ENCODE peak calls at places on chromosome 16, in seven cellular contexts. A is tibial nerve, F is prostate gland, T is suprapubic skin, K is breast epithelium, O is HCT116, L is vagina. S is an unnamed sample.

GRCh38 chr16:28092721-28093382 is 29.3 kb upstream of the GSG1L start:
- DNase-seq in O (no peak), K (no peak), L (no peak), A (no peak), T (no peak), F (no peak), S (no peak)

GRCh38 chr16:30927789-30928378 is 4.5 kb downstream of the FBXL19 start:
- DNase-seq in O (peak), L (no peak), A (no peak), K (peak), T (peak), F (peak), S (peak)

GRCh38 chr16:67470314-67470713 is 10.6 kb downstream of the ATP6V0D1 start:
- DNase-seq in A (peak), K (peak), T (no peak), L (no peak), F (peak), O (no peak), S (no peak)

GRCh38 chr16:67537636-67538591 is 9.3 kb downstream of the RIPOR1 start:
- DNase-seq in A (no peak), F (peak), L (no peak), T (peak), O (no peak), K (no peak), S (peak)

GRCh38 chr16:88524973-88525662 is 45.1 kb upstream of the ZC3H18 start:
- DNase-seq in L (no peak), T (no peak), F (no peak), A (no peak), O (no peak), K (no peak), S (no peak)

GRCh38 chr16:20612551-20613470 is 36.6 kb upstream of the ACSM2B start:
- DNase-seq in L (no peak), T (no peak), F (no peak), A (no peak), O (no peak), K (no peak), S (peak)

GRCh38 chr16:2713985-2714774 is 5.8 kb downstream of the PRSS27 start:
- DNase-seq in A (no peak), T (no peak), L (no peak), O (no peak), F (no peak), K (no peak), S (no peak)

GRCh38 chr16:69123894-69124293 is 8.5 kb downstream of the CHTF8 start:
- DNase-seq in O (no peak), K (no peak), A (peak), T (no peak), L (no peak), F (no peak), S (peak)

GRCh38 chr16:83926726-83927397 is 26.2 kb upstream of the OSGIN1 start:
- DNase-seq in T (peak), O (peak), L (no peak), A (peak), F (peak), K (peak), S (peak)

GRCh38 chr16:1770328-1771071 is 843 bp downstream of the NME3 start:
- DNase-seq in K (peak), L (no peak), O (peak), T (no peak), A (peak), F (peak), S (peak)

GRCh38 chr16:50585331-50585776 is 37.2 kb downstream of the NKD1 start:
- DNase-seq in F (no peak), A (peak), K (peak), T (peak), L (no peak), O (no peak), S (peak)

GRCh38 chr16:58249388-58249779 is 45.4 kb downstream of the PRSS54 start:
- DNase-seq in F (no peak), K (no peak), L (no peak), A (no peak), T (no peak), O (no peak), S (no peak)

GRCh38 chr16:89860747-89861304 is 12.6 kb upstream of the TCF25 start:
- DNase-seq in F (peak), T (no peak), L (no peak), K (no peak), O (peak), A (peak), S (peak)

GRCh38 chr16:30658731-30659506 is 688 bp downstream of the FBRS start:
- DNase-seq in T (peak), L (no peak), K (no peak), O (peak), F (peak), A (peak), S (peak)

GRCh38 chr16:30728904-30729672 is 19.1 kb upstream of the PHKG2 start:
- DNase-seq in F (no peak), K (no peak), T (no peak), L (no peak), A (no peak), O (no peak), S (no peak)

GRCh38 chr16:878071-878784 is 77.7 kb upstream of the GNG13 start:
- DNase-seq in F (no peak), A (no peak), T (no peak), L (no peak), O (peak), K (no peak), S (no peak)

GRCh38 chr16:88705076-88705684 is 1.0 kb downstream of the RNF166 start:
- DNase-seq in T (no peak), K (no peak), A (no peak), F (no peak), L (no peak), O (no peak), S (no peak)

GRCh38 chr16:57530104-57530522 is 6.3 kb downstream of the CCDC102A start:
- DNase-seq in A (no peak), K (no peak), F (no peak), L (no peak), O (no peak), T (peak), S (peak)

GRCh38 chr16:12086861-12087260 is 110.3 kb downstream of the SNX29 start:
- DNase-seq in K (no peak), T (no peak), L (no peak), O (no peak), F (no peak), A (no peak), S (no peak)

GRCh38 chr16:50933257-50933656 is 191.4 kb downstream of the CYLD start:
- DNase-seq in F (no peak), T (no peak), K (no peak), L (no peak), O (no peak), A (no peak), S (no peak)

GRCh38 chr16:11877374-11877773 is 26.0 kb upstream of the RSL1D1 start:
- DNase-seq in F (no peak), K (no peak), L (no peak), O (no peak), T (no peak), A (no peak), S (no peak)

GRCh38 chr16:74837056-74837455 is 62.4 kb upstream of the FA2H start:
- DNase-seq in F (peak), L (no peak), T (no peak), K (no peak), O (no peak), A (no peak), S (no peak)

GRCh38 chr16:89334461-89334860 is 117.0 kb downstream of the ZNF778 start:
- DNase-seq in L (no peak), K (no peak), O (no peak), F (no peak), T (no peak), A (no peak), S (no peak)

GRCh38 chr16:46632778-46633733 is 11.9 kb upstream of the SHCBP1 start:
- DNase-seq in A (no peak), O (no peak), T (no peak), F (no peak), L (no peak), K (no peak), S (no peak)

GRCh38 chr16:20851601-20852000 is 45.3 kb downstream of the REXO5 start:
- DNase-seq in T (peak), O (peak), L (no peak), F (peak), A (peak), K (peak), S (peak)

GRCh38 chr16:46688101-46688656 is 799 bp downstream of the VPS35 start:
- DNase-seq in A (peak), T (peak), L (no peak), F (peak), K (no peak), O (no peak), S (no peak)

GRCh38 chr16:88375236-88376052 is 7.3 kb upstream of the ZNF469 start:
- DNase-seq in L (no peak), A (no peak), K (peak), T (no peak), O (no peak), F (no peak), S (no peak)

GRCh38 chr16:81581107-81581506 is 136.5 kb downstream of the CMIP start:
- DNase-seq in K (peak), A (no peak), F (peak), T (no peak), L (no peak), O (no peak), S (no peak)
- TF ChIP-seq POLR2A in K (no peak), A (no peak), F (no peak), T (no peak), L (no peak), O (no peak), S (no peak)

GRCh38 chr16:85641305-85641704 is 28.2 kb downstream of the GSE1 start:
- DNase-seq in A (no peak), T (no peak), O (no peak), L (no peak), F (no peak), K (no peak), S (no peak)
- H3K27ac ChIP-seq in A (no peak), T (no peak), O (no peak), L (no peak), F (no peak), K (peak), S (no peak)

GRCh38 chr16:87017388-87018012 is 299.7 kb downstream of the C16orf95 start:
- DNase-seq in T (no peak), L (no peak), A (no peak), O (peak), K (no peak), F (no peak), S (no peak)
- TF ChIP-seq CTCF in T (no peak), L (no peak), A (no peak), O (peak), K (no peak), F (no peak), S (no peak)

GRCh38 chr16:49500211-49500610 is 126.6 kb downstream of the C16orf78 start:
- DNase-seq in F (no peak), L (no peak), O (no peak), K (no peak), T (peak), A (no peak), S (peak)
- TF ChIP-seq POLR2A in F (no peak), L (no peak), O (no peak), K (no peak), T (no peak), A (no peak), S (no peak)

DNA sequence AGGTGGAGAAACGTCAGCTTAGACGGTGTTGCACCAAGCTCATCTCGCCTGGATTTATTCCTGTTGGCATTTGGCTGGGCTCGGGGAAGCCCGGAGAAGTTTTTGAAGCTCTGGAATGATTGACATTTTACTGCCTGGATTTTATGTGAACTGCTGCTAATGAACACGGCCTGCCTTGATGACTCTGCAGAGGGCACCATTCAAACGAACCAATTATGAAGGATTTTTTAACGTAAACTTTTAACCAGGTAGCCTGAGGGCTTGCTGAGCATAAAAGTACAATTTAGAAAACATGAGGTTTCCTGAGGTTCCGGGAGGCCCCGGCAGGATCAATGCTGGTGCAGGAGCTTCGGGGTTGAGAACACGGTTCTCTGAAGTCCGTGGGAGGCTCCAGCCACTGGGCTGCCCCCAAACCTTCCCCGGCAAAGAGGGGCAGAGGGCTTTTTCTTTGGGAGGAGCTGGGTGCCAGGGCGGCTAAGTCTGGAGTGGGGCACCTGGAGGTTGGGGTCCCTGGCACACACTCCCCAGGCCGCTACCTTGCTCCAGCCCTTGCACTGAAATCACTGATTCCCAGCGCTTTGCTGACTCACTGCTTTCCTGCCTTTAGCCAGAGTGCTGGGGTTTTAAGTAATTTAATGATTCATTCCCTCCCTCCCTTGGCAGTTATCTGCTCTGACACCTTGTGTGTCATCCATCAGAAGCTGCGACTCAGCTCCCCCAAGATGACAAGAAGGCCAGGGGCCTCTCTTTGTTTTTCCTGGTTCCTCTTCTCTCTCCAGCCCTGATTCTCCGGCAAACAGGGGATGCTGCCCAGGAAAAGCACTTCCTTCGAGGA is 161.2 kb upstream of the IRX3 start:
- DNase-seq in A (no peak), T (no peak), O (no peak), L (no peak), K (no peak), F (no peak), S (no peak)
- H3K27ac ChIP-seq in A (no peak), T (peak), O (no peak), L (no peak), K (no peak), F (no peak), S (no peak)

DNA sequence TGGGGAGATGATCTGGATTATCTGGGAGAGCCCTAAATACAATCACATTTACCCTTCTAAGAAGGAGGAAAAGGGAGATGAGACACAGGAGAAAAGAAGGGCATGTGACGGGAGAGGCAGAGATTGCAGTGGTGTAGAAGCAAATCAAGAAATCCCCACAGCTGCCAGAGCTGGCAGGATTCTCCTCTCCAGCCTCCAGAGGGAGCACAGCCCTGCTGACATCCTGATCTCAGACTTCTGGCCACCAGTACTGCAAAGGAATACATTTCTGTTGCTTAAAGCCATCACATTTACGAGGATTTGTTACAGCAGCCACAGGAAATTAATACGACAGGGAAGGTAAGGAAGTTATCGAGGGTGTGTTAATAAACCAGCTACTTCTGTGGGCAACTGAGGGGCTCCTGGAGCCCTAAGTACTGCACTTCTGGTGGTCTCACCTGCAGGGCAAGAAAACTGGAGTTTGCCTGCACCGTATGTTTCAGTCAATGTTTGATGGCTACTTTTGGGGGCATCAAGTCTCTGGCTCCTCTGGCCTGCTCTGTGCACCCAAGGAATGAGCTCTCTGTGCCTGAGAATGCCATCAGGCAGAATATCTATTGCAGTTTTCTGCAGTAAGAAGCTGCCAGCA is 22.9 kb upstream of the CDH13 start:
- DNase-seq in O (peak), F (peak), L (no peak), K (peak), T (no peak), A (no peak), S (peak)
- TF ChIP-seq CTCF in O (peak), F (peak), L (peak), K (peak), T (peak), A (peak), S (peak)